ENCODE peak calls at places on chromosomes 5 and 9, in eight cellular contexts. N, V, S, Y, U, D, K and W are unnamed samples.

GRCh38 chr5:36685631-36686147 is 79.3 kb downstream of the SLC1A3 start:
- DNase-seq in D (no peak), S (no peak), N (no peak), V (no peak), K (no peak), U (no peak), Y (peak; percentile 69), W (no peak)

GRCh38 chr9:89687216-89687615 is 82.4 kb downstream of the GADD45G start:
- DNase-seq in N (no peak), U (no peak), Y (no peak), D (no peak), S (no peak), K (no peak), V (no peak), W (no peak)

GRCh38 chr5:159899067-159900049 is 16.9 kb upstream of the ADRA1B start:
- DNase-seq in V (no peak), N (no peak), Y (peak; percentile 51), U (no peak), D (no peak), S (no peak), K (no peak), W (peak; percentile 76)

GRCh38 chr9:91126761-91127420 is 234.8 kb downstream of the AUH start:
- DNase-seq in V (no peak), Y (peak; percentile 47), U (no peak), K (no peak), D (no peak), N (no peak), S (no peak), W (no peak)

GRCh38 chr5:41794478-41794877 is 75.7 kb downstream of the OXCT1 start:
- DNase-seq in U (peak; percentile 97), S (peak; percentile 76), D (no peak), Y (peak; percentile 93), V (no peak), K (no peak), N (peak; percentile 39), W (peak; percentile 59)

GRCh38 chr9:109314011-109314531 is 6.8 kb downstream of the EPB41L4B start:
- DNase-seq in S (no peak), Y (no peak), D (no peak), V (no peak), U (no peak), N (no peak), K (no peak), W (no peak)

GRCh38 chr5:107381189-107381856 is 289.4 kb downstream of the EFNA5 start:
- DNase-seq in S (peak; percentile 73), V (no peak), K (no peak), D (no peak), N (no peak), Y (peak; percentile 82), U (peak; percentile 90), W (no peak)

GRCh38 chr5:102294996-102295395 is 1.1 kb downstream of the SLCO4C1 start:
- DNase-seq in D (no peak), N (no peak), S (peak; percentile 34), U (no peak), Y (no peak), K (no peak), V (no peak), W (no peak)

DNA sequence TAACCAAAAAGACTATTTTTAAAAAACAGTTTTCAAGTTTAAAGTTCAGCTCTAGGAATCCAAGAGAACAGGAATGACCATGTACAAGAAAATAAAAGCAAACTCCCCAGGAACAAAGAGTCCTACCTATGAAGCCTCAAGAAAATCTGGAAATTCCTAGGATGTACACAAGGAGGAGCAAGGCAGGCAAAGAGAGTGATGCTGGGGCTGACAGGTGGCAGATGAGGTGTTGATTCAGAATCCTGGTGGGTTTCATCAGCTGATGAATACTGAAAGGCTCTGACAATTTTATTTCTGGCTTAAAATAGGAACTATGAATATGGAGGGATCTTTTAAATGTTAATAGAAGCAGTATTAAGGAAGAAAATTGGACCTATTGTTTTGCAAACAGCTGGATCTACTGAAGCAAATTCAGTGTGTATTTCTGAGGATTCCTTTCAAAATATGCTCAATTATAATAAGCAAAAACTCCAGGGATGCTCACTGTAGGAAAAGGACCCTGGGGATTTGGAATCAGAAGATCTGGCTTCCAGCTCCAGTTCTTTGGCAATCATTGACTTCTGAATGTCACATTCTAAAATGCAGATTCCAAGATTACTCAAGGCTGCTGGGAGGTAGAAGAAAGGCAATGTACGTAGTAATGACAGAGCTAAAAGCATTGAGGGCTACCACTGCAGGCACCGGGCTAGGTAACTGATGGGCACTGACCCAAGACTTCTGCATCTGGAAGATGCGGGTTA is 28.0 kb upstream of the SH3RF2 start:
- DNase-seq in N (no peak), Y (no peak), K (no peak), V (no peak), S (no peak), U (no peak), D (no peak), W (no peak)
- TF ChIP-seq CTCF in N (no peak), Y (no peak), K (no peak), V (no peak), S (no peak), U (peak; percentile 47), D (no peak), W (no peak)

GRCh38 chr5:116579139-116579538 is 4.5 kb upstream of the SEMA6A start:
- DNase-seq in S (peak; percentile 3), Y (no peak), V (no peak), U (no peak), D (no peak), N (no peak), K (no peak), W (no peak)
- H3K27me3 ChIP-seq in S (peaks cover 29% of the 10 kb centered on the region), Y (peaks cover 3% of the 10 kb centered on the region), V (peaks cover 5% of the 10 kb centered on the region), U (peaks cover 5% of the 10 kb centered on the region), D (no peaks in the 10 kb centered on the region), N (no peaks in the 10 kb centered on the region), K (peaks cover 28% of the 10 kb centered on the region), W (peaks cover 13% of the 10 kb centered on the region)

GRCh38 chr9:33453999-33454660 is 6.7 kb upstream of the AQP3 start:
- DNase-seq in N (no peak), K (no peak), Y (no peak), V (no peak), S (peak; percentile 46), D (no peak), U (no peak), W (no peak)

GRCh38 chr9:33455952-33456351 is 8.6 kb upstream of the AQP3 start:
- DNase-seq in V (peak; percentile 35), S (no peak), N (no peak), Y (no peak), K (no peak), D (no peak), U (no peak), W (no peak)

GRCh38 chr9:33453286-33453882 is 6.0 kb upstream of the AQP3 start:
- DNase-seq in D (no peak), Y (no peak), V (peak; percentile 24), S (no peak), K (no peak), U (no peak), N (no peak), W (no peak)

GRCh38 chr9:33450747-33451146 is 3.4 kb upstream of the AQP3 start:
- DNase-seq in S (peak; percentile 52), Y (no peak), V (no peak), D (no peak), K (no peak), N (no peak), U (no peak), W (no peak)

DNA sequence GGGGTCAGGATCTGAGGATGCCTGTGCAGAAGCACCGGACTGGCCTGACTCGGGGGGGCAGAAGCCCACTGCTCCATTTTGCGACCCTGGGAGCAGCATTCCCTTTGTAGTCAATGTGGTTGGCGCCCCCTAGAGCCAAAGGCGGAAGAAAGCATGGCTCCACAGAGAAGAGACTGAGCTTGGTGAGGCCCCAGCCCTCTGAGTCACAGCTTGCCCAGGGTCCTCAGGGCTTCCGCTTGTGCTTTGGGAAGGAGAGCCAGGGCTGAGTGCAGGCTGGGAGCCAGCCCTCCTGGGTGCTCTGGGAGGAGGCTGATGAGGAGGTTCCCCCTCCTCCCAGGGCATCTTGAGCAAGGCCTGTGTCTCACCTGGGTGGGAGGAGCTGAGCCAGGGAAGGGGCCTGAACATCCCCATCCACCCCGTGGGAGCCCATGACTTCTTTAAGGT is 5.5 kb upstream of the AQP3 start:
- DNase-seq in K (no peak), Y (peak; percentile 88), U (peak; percentile 78), D (peak; percentile 65), S (peak; percentile 98), V (peak; percentile 63), N (peak; percentile 84), W (no peak)
- TF ChIP-seq CTCF in K (peak; percentile 62), Y (peak; percentile 93), U (peak; percentile 91), D (peak; percentile 61), S (peak; percentile 92), V (peak; percentile 56), N (peak; percentile 89), W (peak; percentile 86)

GRCh38 chr5:176814836-176815438 is 4.6 kb downstream of the UNC5A start:
- DNase-seq in S (no peak), Y (no peak), K (no peak), N (no peak), U (no peak), V (no peak), D (no peak), W (no peak)

GRCh38 chr5:176810687-176811501 is 535 bp downstream of the UNC5A start:
- DNase-seq in D (no peak), Y (peak; percentile 24), U (no peak), N (peak; percentile 60), S (peak; percentile 95), K (no peak), V (no peak), W (no peak)

GRCh38 chr5:176813587-176814312 is 3.4 kb downstream of the UNC5A start:
- DNase-seq in K (no peak), U (no peak), Y (no peak), V (no peak), S (no peak), N (no peak), D (no peak), W (no peak)

GRCh38 chr5:176814313-176814685 is 3.9 kb downstream of the UNC5A start:
- DNase-seq in Y (no peak), N (no peak), V (no peak), K (no peak), S (no peak), U (no peak), D (no peak), W (no peak)

GRCh38 chr5:176812269-176813259 is 2.2 kb downstream of the UNC5A start:
- DNase-seq in N (peak; percentile 82), S (peak; percentile 96), V (no peak), Y (peak; percentile 49), U (peak; percentile 11), D (no peak), K (no peak), W (no peak)
- H3K27me3 ChIP-seq in N (no peaks in the 10 kb centered on the region), S (peaks cover 69% of the 10 kb centered on the region), V (peaks cover 4% of the 10 kb centered on the region), Y (peaks cover 66% of the 10 kb centered on the region), U (peaks cover 70% of the 10 kb centered on the region), D (no peaks in the 10 kb centered on the region), K (peaks cover 74% of the 10 kb centered on the region), W (peaks cover 47% of the 10 kb centered on the region)

GRCh38 chr5:128537306-128537998 is 593 bp downstream of the FBN2 start:
- DNase-seq in N (no peak), Y (peak; percentile 83), D (peak; percentile 50), K (peak; percentile 22), V (no peak), U (peak; percentile 41), S (peak; percentile 89), W (no peak)

GRCh38 chr5:128536861-128537305 is 1.2 kb downstream of the FBN2 start:
- DNase-seq in S (peak; percentile 29), V (no peak), D (no peak), Y (peak; percentile 45), U (no peak), N (no peak), K (no peak), W (no peak)

GRCh38 chr5:128539038-128539429 is 989 bp upstream of the FBN2 start:
- DNase-seq in V (no peak), Y (peak; percentile 42), D (no peak), U (no peak), S (peak; percentile 76), K (no peak), N (no peak), W (no peak)

GRCh38 chr5:128537999-128538248 is at the start of gene FBN2:
- DNase-seq in U (no peak), S (no peak), D (no peak), N (no peak), V (no peak), Y (no peak), K (no peak), W (no peak)

GRCh38 chr5:128538249-128539037 is 398 bp upstream of the FBN2 start:
- DNase-seq in Y (peak; percentile 94), K (peak; percentile 75), V (no peak), N (peak; percentile 8), U (peak; percentile 78), S (peak; percentile 89), D (peak; percentile 69), W (peak; percentile 50)
- TF ChIP-seq CTCF in Y (no peak), K (no peak), V (no peak), N (no peak), U (no peak), S (no peak), D (no peak), W (no peak)